ENCODE peak calls at places on chromosomes 6 and 20, in ten cellular contexts. M is H1, B is heart left ventricle, S is body of pancreas, W is stomach, Y is IMR-90, J is tibial nerve, X is uterus, V is A549, I is GM12891. G is an unnamed sample.

GRCh38 chr6:148037496-148037895 is 305.1 kb upstream of the SASH1 start:
- DNase-seq in M (no peak), B (no peak), S (no peak), W (no peak), Y (peak; percentile 50), J (no peak), X (no peak), V (no peak), I (no peak), G (no peak)

GRCh38 chr6:1110935-1111334 is 201.0 kb upstream of the FOXQ1 start:
- DNase-seq in M (peak; percentile 4), B (no peak), S (no peak), W (no peak), Y (no peak), J (no peak), X (no peak), V (no peak), I (no peak), G (no peak)

GRCh38 chr6:113184291-113184690 is 672.9 kb upstream of the MARCKS start:
- DNase-seq in M (no peak), B (no peak), S (no peak), W (no peak), Y (peak; percentile 94), J (no peak), X (no peak), V (no peak), I (no peak), G (no peak)

GRCh38 chr20:41005361-41005729 is 23.3 kb upstream of the TOP1 start:
- DNase-seq in M (no peak), B (peak; percentile 87), S (peak; percentile 89), W (peak; percentile 94), Y (peak; percentile 98), J (peak; percentile 88), X (peak; percentile 91), V (peak; percentile 54), I (no peak), G (peak; percentile 83)

GRCh38 chr20:38663660-38664059 is 60.6 kb upstream of the SLC32A1 start:
- DNase-seq in M (no peak), B (no peak), S (no peak), W (no peak), Y (no peak), J (no peak), X (no peak), V (no peak), I (no peak), G (no peak)

GRCh38 chr6:41197234-41197633 is 3.7 kb downstream of the TREML2 start:
- DNase-seq in M (no peak), B (no peak), S (no peak), W (no peak), Y (no peak), J (no peak), X (no peak), V (no peak), I (no peak), G (no peak)

GRCh38 chr20:58161192-58161591 is 67.3 kb downstream of the ANKRD60 start:
- DNase-seq in M (no peak), B (no peak), S (no peak), W (no peak), Y (no peak), J (no peak), X (no peak), V (no peak), I (no peak), G (no peak)

GRCh38 chr6:53917464-53917842 is 122.6 kb downstream of the LRRC1 start:
- DNase-seq in M (no peak), B (no peak), S (no peak), W (no peak), Y (no peak), J (no peak), X (no peak), V (no peak), I (no peak), G (no peak)

GRCh38 chr6:119313937-119314893 is 35.3 kb downstream of the MAN1A1 start:
- DNase-seq in M (no peak), B (no peak), S (no peak), W (no peak), Y (no peak), J (no peak), X (no peak), V (no peak), I (no peak), G (no peak)

GRCh38 chr6:80094017-80094416 is 12.5 kb upstream of the BCKDHB start:
- DNase-seq in M (no peak), B (no peak), S (no peak), W (no peak), Y (peak; percentile 21), J (no peak), X (no peak), V (peak; percentile 9), I (no peak), G (no peak)

GRCh38 chr6:135985471-135985870 is 134.0 kb downstream of the PDE7B start:
- DNase-seq in M (no peak), B (no peak), S (no peak), W (no peak), Y (no peak), J (no peak), X (no peak), V (no peak), I (no peak), G (no peak)

GRCh38 chr6:141359953-141360352 is 772.8 kb upstream of the GJE1 start:
- DNase-seq in M (no peak), B (no peak), S (no peak), W (no peak), Y (no peak), J (no peak), X (peak; percentile 15), V (no peak), I (no peak), G (peak; percentile 18)

GRCh38 chr6:88662653-88663174 is 300.7 kb downstream of the RNGTT start:
- DNase-seq in M (no peak), B (no peak), S (no peak), W (no peak), Y (no peak), J (no peak), X (no peak), V (no peak), I (no peak), G (no peak)

GRCh38 chr6:29661071-29661470 is 4.2 kb downstream of the MOG start:
- DNase-seq in M (no peak), B (no peak), S (no peak), W (no peak), Y (no peak), J (no peak), X (no peak), V (no peak), I (no peak), G (no peak)

GRCh38 chr6:3325210-3325609 is 66.5 kb downstream of the PSMG4 start:
- DNase-seq in M (no peak), B (no peak), S (peak; percentile 46), W (no peak), Y (peak; percentile 62), J (peak; percentile 59), X (peak; percentile 45), V (no peak), I (no peak), G (no peak)

GRCh38 chr6:133501675-133502275 is 260.6 kb downstream of the EYA4 start:
- DNase-seq in M (no peak), B (no peak), S (no peak), W (no peak), Y (no peak), J (no peak), X (no peak), V (no peak), I (no peak), G (no peak)

GRCh38 chr6:7249946-7250643 is 62.9 kb downstream of the SSR1 start:
- DNase-seq in M (no peak), B (no peak), S (no peak), W (no peak), Y (peak; percentile 59), J (no peak), X (no peak), V (no peak), I (no peak), G (no peak)

GRCh38 chr20:62523473-62524203 is 47.8 kb upstream of the GATA5 start:
- DNase-seq in M (no peak), B (no peak), S (no peak), W (no peak), Y (no peak), J (no peak), X (no peak), V (no peak), I (no peak), G (no peak)
- TF ChIP-seq POLR2A in M (no peak), B (no peak), S (no peak), W (no peak), Y (no peak), J (no peak), X (no peak), V (no peak), I (no peak), G (no peak)

DNA sequence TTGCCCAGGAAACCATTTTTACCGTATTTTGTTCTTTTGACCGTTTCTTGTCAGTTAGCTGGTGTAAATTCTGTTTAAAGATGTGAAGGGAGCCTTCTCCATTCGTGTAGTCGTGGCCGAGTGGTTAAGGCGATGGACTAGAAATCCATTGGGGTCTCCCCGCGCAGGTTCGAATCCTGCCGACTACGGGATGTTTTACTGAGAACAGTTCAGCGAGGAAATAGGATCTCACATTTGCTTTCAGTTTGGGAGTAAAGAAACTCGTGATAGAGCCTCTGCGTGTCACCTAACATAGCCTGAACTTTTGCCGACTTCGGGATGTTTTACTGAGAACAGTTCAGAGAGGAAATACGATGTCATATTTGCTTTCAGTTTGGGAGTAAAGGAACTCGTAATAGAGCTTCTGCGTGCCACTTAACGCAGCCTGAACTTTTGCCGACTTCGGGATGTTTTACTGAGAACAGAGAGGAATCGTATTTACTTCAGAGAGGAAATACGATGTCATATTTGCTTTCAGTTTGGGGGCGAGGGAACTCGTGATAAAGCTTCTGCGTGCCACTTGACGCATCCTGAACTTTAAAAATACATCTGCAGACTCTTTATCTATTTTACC is 5.9 kb upstream of the ZNF184 start:
- DNase-seq in M (peak; percentile 92), B (peak; percentile 90), S (peak; percentile 95), W (peak; percentile 88), Y (peak; percentile 94), J (peak; percentile 99), X (peak; percentile 94), V (peak; percentile 66), I (peak; percentile 15), G (peak; percentile 96)
- TF ChIP-seq POLR2A in M (no peak), B (no peak), S (peak; percentile 34), W (no peak), Y (no peak), J (no peak), X (no peak), V (no peak), I (no peak), G (no peak)

GRCh38 chr6:28587011-28587745 is 61.5 kb downstream of the GPX5 start:
- DNase-seq in M (peak; percentile 85), B (peak; percentile 55), S (peak; percentile 85), W (peak; percentile 73), Y (no peak), J (no peak), X (peak; percentile 72), V (peak; percentile 67), I (no peak), G (peak; percentile 92)
- TF ChIP-seq POLR2A in M (peak; percentile 46), B (no peak), S (peak; percentile 77), W (no peak), Y (no peak), J (no peak), X (peak; percentile 6), V (peak; percentile 73), I (no peak), G (no peak)

DNA sequence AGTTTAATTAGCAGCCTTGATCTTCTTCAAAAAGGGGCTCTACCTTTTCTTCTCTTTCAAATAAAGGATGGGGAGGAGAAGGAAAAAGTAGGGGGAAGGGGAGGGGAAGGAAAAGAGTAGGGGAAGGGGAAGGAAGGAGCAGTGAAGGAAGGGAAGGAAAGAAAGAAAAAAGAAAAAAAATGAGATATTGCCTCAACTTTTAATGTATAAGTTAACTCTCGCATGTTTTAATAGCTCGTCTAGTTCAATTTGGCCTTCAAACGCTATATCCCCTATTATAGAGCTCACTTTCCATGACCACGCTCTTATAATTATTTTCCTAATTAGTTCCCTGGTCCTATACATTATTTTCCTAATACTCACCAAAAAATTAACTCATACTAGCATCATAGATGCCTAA is 11.9 kb upstream of the RIPOR2 start:
- DNase-seq in M (no peak), B (no peak), S (no peak), W (no peak), Y (no peak), J (no peak), X (no peak), V (no peak), I (no peak), G (no peak)
- TF ChIP-seq POLR2A in M (no peak), B (no peak), S (no peak), W (no peak), Y (no peak), J (no peak), X (no peak), V (no peak), I (no peak), G (no peak)

G was measured in testis.